ENCODE peak calls at places on chromosome 5, in five cellular contexts. One of them, this sample, is unnamed.

GRCh38 chr5:178793156-178793555 is 62.7 kb upstream of the ZNF354A start:
- DNase-seq in GM12878: no peak
- DNase-seq in HCT116: peak; percentile 16
- DNase-seq in A549: peak; percentile 28
- DNase-seq in K562: no peak
- DNase-seq in this sample: peak; percentile 57

GRCh38 chr5:141392429-141393198 is at the start of gene PCDHGA8:
- DNase-seq in A549: peak; percentile 27
- DNase-seq in K562: no peak
- DNase-seq in HCT116: peak; percentile 21
- DNase-seq in GM12878: no peak
- DNase-seq in this sample: peak; percentile 29

GRCh38 chr5:78377056-78377717 is 16.8 kb downstream of the SCAMP1 start:
- DNase-seq in HCT116: no peak
- DNase-seq in GM12878: no peak
- DNase-seq in K562: no peak
- DNase-seq in A549: no peak
- DNase-seq in this sample: no peak

GRCh38 chr5:59450245-59450644 is 443.3 kb downstream of the PDE4D start:
- DNase-seq in GM12878: no peak
- DNase-seq in K562: peak; percentile 12
- DNase-seq in A549: peak; percentile 58
- DNase-seq in HCT116: no peak
- DNase-seq in this sample: peak; percentile 12

GRCh38 chr5:173578947-173579615 is 37.4 kb downstream of the BOD1 start:
- DNase-seq in GM12878: no peak
- DNase-seq in HCT116: no peak
- DNase-seq in K562: no peak
- DNase-seq in A549: no peak
- DNase-seq in this sample: no peak

GRCh38 chr5:65262094-65262493 is 219.6 kb downstream of the ADAMTS6 start:
- DNase-seq in K562: no peak
- DNase-seq in A549: no peak
- DNase-seq in GM12878: no peak
- DNase-seq in HCT116: no peak
- DNase-seq in this sample: no peak

GRCh38 chr5:171387970-171388815 is 544 bp downstream of the NPM1 start:
- DNase-seq in K562: peak; percentile 82
- DNase-seq in GM12878: peak; percentile 59
- DNase-seq in A549: peak; percentile 88
- DNase-seq in HCT116: no peak
- DNase-seq in this sample: peak; percentile 86

GRCh38 chr5:92613546-92613945 is 967.5 kb downstream of the NR2F1-AS1 start:
- DNase-seq in HCT116: peak; percentile 1
- DNase-seq in A549: no peak
- DNase-seq in K562: no peak
- DNase-seq in GM12878: no peak
- DNase-seq in this sample: no peak

GRCh38 chr5:132460835-132461230 is 29.7 kb downstream of the IRF1 start:
- DNase-seq in HCT116: no peak
- DNase-seq in K562: no peak
- DNase-seq in A549: no peak
- DNase-seq in GM12878: no peak
- DNase-seq in this sample: no peak

GRCh38 chr5:147084702-147085101 is 150.1 kb upstream of the STK32A start:
- DNase-seq in K562: no peak
- DNase-seq in A549: no peak
- DNase-seq in GM12878: no peak
- DNase-seq in HCT116: no peak
- DNase-seq in this sample: no peak

GRCh38 chr5:6236858-6237481 is 141.4 kb downstream of the MED10 start:
- DNase-seq in K562: no peak
- DNase-seq in HCT116: no peak
- DNase-seq in A549: no peak
- DNase-seq in GM12878: peak; percentile 25
- DNase-seq in this sample: no peak

GRCh38 chr5:180495991-180496741 is 2.0 kb downstream of the CNOT6 start:
- DNase-seq in K562: no peak
- DNase-seq in HCT116: no peak
- DNase-seq in A549: no peak
- DNase-seq in GM12878: no peak
- DNase-seq in this sample: no peak

GRCh38 chr5:34648522-34649158 is 7.5 kb upstream of the RAI14 start:
- DNase-seq in HCT116: no peak
- DNase-seq in GM12878: no peak
- DNase-seq in K562: no peak
- DNase-seq in A549: no peak
- DNase-seq in this sample: no peak

GRCh38 chr5:115894342-115894741 is 52.6 kb downstream of the AP3S1 start:
- DNase-seq in HCT116: no peak
- DNase-seq in K562: no peak
- DNase-seq in A549: no peak
- DNase-seq in GM12878: no peak
- DNase-seq in this sample: no peak

GRCh38 chr5:160747963-160748362 is 104.0 kb downstream of the ATP10B start:
- DNase-seq in A549: no peak
- DNase-seq in K562: no peak
- DNase-seq in GM12878: no peak
- DNase-seq in HCT116: no peak
- DNase-seq in this sample: no peak

GRCh38 chr5:173789031-173789920 is 98.9 kb upstream of the CPEB4 start:
- DNase-seq in HCT116: peak; percentile 41
- DNase-seq in GM12878: no peak
- DNase-seq in K562: no peak
- DNase-seq in A549: no peak
- DNase-seq in this sample: peak; percentile 90

GRCh38 chr5:149995385-149996085 is 4.9 kb downstream of the TIGD6 start:
- DNase-seq in GM12878: no peak
- DNase-seq in HCT116: no peak
- DNase-seq in A549: no peak
- DNase-seq in K562: no peak
- DNase-seq in this sample: no peak

GRCh38 chr5:36090033-36090432 is 23.4 kb upstream of the UGT3A2 start:
- DNase-seq in A549: peak; percentile 37
- DNase-seq in GM12878: no peak
- DNase-seq in K562: no peak
- DNase-seq in HCT116: peak; percentile 29
- DNase-seq in this sample: peak; percentile 63

GRCh38 chr5:106862450-106863193 is 808.1 kb downstream of the EFNA5 start:
- DNase-seq in A549: peak; percentile 23
- DNase-seq in K562: no peak
- DNase-seq in HCT116: no peak
- DNase-seq in GM12878: no peak
- DNase-seq in this sample: no peak

DNA sequence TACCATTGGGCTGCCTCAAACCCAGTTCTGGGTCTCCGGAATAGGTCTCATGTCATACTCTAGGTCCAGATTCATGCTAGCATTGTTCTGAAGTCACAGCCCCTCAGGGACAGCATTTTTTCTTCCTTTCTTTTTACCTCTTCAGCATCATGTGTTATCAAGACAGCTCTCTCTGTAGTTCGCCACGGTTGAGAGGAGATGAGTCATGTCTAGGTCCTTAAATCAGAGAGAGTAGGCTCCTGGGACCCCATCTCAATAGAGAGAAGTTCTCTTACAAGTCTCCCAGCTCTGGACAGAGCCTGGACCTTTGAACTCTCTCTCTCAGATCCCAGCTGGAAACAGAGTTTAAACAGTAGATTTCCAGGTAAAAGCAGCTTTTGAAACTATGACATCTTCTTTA is 332.4 kb upstream of the CD180 start:
- DNase-seq in K562: no peak
- DNase-seq in A549: no peak
- DNase-seq in GM12878: no peak
- DNase-seq in HCT116: no peak
- DNase-seq in this sample: no peak
- TF ChIP-seq MAX in K562: no peak
- TF ChIP-seq MAX in A549: no peak
- TF ChIP-seq MAX in GM12878: no peak
- TF ChIP-seq MAX in HCT116: no peak
- TF ChIP-seq MAX in this sample: no peak

GRCh38 chr5:97182571-97183099 is 412 bp downstream of the RIOK2 start:
- DNase-seq in GM12878: no peak
- DNase-seq in K562: peak; percentile 33
- DNase-seq in HCT116: no peak
- DNase-seq in A549: no peak
- DNase-seq in this sample: peak; percentile 33

GRCh38 chr5:97183930-97184213 is 825 bp upstream of the RIOK2 start:
- DNase-seq in HCT116: no peak
- DNase-seq in K562: no peak
- DNase-seq in GM12878: no peak
- DNase-seq in A549: no peak
- DNase-seq in this sample: no peak

GRCh38 chr5:97181856-97182545 is 1.0 kb downstream of the RIOK2 start:
- DNase-seq in A549: no peak
- DNase-seq in HCT116: no peak
- DNase-seq in K562: no peak
- DNase-seq in GM12878: no peak
- DNase-seq in this sample: peak; percentile 23

DNA sequence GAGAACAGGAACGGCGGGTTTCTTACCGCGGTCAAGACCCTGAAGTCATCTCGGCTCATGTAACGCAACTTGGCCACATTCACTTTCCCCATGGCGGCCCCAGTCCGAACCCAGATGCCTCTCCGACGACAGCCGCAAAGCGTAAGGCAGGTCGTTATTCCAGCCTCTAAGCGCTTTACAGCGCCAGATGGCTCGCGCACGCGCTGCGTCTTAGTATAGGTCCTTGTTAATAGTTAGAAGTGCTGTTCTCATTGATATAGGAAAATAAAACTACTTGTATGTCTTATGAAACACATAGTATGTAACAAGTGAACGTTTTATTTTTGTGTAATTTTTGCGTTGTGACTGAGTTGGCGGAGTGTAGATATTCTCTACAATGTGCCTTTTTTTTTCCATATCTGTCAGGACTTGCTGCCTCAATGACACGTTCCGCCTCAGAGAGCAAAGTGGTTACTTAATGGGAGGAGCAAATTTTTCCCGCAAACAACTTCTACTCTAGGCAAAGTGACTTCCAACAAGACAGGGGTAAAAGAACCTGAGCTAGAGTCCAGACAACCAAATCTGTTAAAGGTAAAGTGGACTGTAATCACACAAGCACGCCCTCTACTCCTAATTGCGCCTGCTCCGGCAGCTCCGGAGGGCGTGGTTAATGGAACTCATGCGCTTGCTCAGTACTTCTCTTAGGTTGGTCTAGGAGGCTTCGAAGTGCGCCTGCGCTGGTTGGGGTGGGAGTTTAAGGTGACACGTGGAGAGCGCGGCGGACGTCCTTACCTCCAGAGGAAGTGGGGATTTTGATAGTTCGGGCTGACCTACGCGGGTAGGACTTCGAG is at the start of gene RIOK2:
- DNase-seq in HCT116: peak; percentile 95
- DNase-seq in A549: peak; percentile 97
- DNase-seq in K562: peak; percentile 88
- DNase-seq in GM12878: peak; percentile 96
- DNase-seq in this sample: peak; percentile 97
- TF ChIP-seq POLR2A in HCT116: peak; percentile 41
- TF ChIP-seq POLR2A in A549: peak; percentile 85
- TF ChIP-seq POLR2A in K562: peak; percentile 86
- TF ChIP-seq POLR2A in GM12878: peak; percentile 86
- TF ChIP-seq POLR2A in this sample: peak; percentile 81

GRCh38 chr5:169097374-169097831 is 203.5 kb downstream of the SLIT3 start:
- DNase-seq in K562: no peak
- DNase-seq in A549: no peak
- DNase-seq in HCT116: no peak
- DNase-seq in GM12878: no peak
- DNase-seq in this sample: no peak
- TF ChIP-seq MAX in K562: no peak
- TF ChIP-seq MAX in A549: no peak
- TF ChIP-seq MAX in HCT116: no peak
- TF ChIP-seq MAX in GM12878: no peak
- TF ChIP-seq MAX in this sample: no peak

GRCh38 chr5:140090251-140090650 is 23.7 kb upstream of the PURA start:
- DNase-seq in HCT116: no peak
- DNase-seq in K562: no peak
- DNase-seq in GM12878: no peak
- DNase-seq in A549: no peak
- DNase-seq in this sample: no peak
- TF ChIP-seq POLR2A in HCT116: no peak
- TF ChIP-seq POLR2A in K562: no peak
- TF ChIP-seq POLR2A in GM12878: no peak
- TF ChIP-seq POLR2A in A549: no peak
- TF ChIP-seq POLR2A in this sample: no peak

GRCh38 chr5:126969548-126969947 is 60.8 kb downstream of the MARCHF3 start:
- DNase-seq in A549: no peak
- DNase-seq in GM12878: peak; percentile 48
- DNase-seq in K562: no peak
- DNase-seq in HCT116: no peak
- DNase-seq in this sample: peak; percentile 36

GRCh38 chr5:126973193-126973592 is 57.2 kb downstream of the MARCHF3 start:
- DNase-seq in HCT116: no peak
- DNase-seq in K562: no peak
- DNase-seq in A549: no peak
- DNase-seq in GM12878: no peak
- DNase-seq in this sample: peak; percentile 59

GRCh38 chr5:126970517-126971017 is 59.8 kb downstream of the MARCHF3 start:
- DNase-seq in K562: no peak
- DNase-seq in A549: no peak
- DNase-seq in GM12878: no peak
- DNase-seq in HCT116: no peak
- DNase-seq in this sample: peak; percentile 15

GRCh38 chr5:126971455-126972019 is 58.8 kb downstream of the MARCHF3 start:
- DNase-seq in HCT116: no peak
- DNase-seq in GM12878: no peak
- DNase-seq in A549: no peak
- DNase-seq in K562: peak; percentile 68
- DNase-seq in this sample: peak; percentile 66

DNA sequence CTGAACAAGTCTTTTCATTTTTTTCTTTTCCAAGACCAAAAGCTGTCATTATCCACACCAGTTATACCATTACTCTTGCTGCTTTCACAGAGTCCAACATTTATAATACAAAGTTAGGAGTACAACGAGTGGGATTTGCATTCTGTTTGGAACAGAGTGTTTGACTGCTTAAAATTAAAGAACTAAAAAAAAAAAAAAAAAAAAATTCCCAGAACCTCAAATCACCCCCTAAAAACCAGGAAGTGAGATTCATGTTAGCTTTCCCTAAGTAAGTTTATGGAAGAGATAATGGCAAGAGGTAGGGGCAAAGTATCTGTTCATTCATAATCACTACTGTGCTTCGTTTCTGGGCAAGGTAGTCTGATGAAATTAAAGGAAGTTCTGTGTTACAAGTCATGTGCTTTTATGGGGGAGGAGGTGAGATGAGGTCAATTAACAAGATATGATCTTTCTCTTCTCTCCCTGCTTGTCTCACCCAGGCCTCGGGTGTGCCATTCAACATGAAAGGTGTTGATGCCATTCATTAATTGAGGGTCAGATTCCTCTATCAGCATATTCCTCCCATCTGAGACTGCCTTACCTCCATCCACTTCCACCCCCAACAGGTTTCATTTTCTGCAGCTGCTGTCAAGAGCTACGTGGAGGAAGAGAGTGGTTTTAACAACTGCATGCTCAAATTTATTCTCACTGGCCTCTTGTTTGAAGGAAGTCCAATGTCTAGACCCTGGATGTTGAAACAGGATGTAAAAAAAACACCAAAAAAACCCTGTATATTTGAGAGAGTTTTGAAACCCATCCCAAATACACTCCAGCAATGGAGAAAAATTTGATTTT is 58.1 kb downstream of the MARCHF3 start:
- DNase-seq in GM12878: peak; percentile 76
- DNase-seq in HCT116: no peak
- DNase-seq in A549: no peak
- DNase-seq in K562: peak; percentile 53
- DNase-seq in this sample: peak; percentile 85
- TF ChIP-seq MAX in GM12878: no peak
- TF ChIP-seq MAX in HCT116: no peak
- TF ChIP-seq MAX in A549: no peak
- TF ChIP-seq MAX in K562: no peak
- TF ChIP-seq MAX in this sample: peak; percentile 72